ENCODE peak calls at places on chromosome 21, in five cellular contexts. N, J, R, V and G are unnamed samples.

GRCh38 chr21:34545079-34545884 is 33.3 kb upstream of the KCNE1 start:
- DNase-seq in N (peak; percentile 55), J (peak; percentile 62), R (peak; percentile 10), V (peak; percentile 87), G (peak; percentile 81)

GRCh38 chr21:38295997-38296764 is 39.4 kb downstream of the KCNJ15 start:
- DNase-seq in N (no peak), J (no peak), R (no peak), V (peak; percentile 18), G (no peak)

GRCh38 chr21:31218830-31219608 is 125.0 kb downstream of the TIAM1 start:
- DNase-seq in N (peak; percentile 41), J (no peak), R (no peak), V (no peak), G (peak; percentile 54)

GRCh38 chr21:44927587-44928461 is 7.1 kb upstream of the ITGB2 start:
- DNase-seq in N (no peak), J (no peak), R (no peak), V (peak; percentile 73), G (peak; percentile 82)

GRCh38 chr21:36524477-36524876 is 44.6 kb upstream of the CLDN14 start:
- DNase-seq in N (no peak), J (no peak), R (no peak), V (no peak), G (no peak)

GRCh38 chr21:21712761-21713558 is 714.8 kb downstream of the NCAM2 start:
- DNase-seq in N (no peak), J (peak; percentile 38), R (no peak), V (peak; percentile 67), G (peak; percentile 74)

GRCh38 chr21:38359090-38359489 is 102.3 kb downstream of the KCNJ15 start:
- DNase-seq in N (no peak), J (no peak), R (no peak), V (no peak), G (no peak)

GRCh38 chr21:42627527-42628289 is 25.7 kb upstream of the PDE9A start:
- DNase-seq in N (no peak), J (no peak), R (no peak), V (no peak), G (no peak)

GRCh38 chr21:38712076-38712475 is 93.7 kb upstream of the ETS2 start:
- DNase-seq in N (peak; percentile 65), J (peak; percentile 22), R (no peak), V (peak; percentile 28), G (peak; percentile 34)

GRCh38 chr21:14383596-14384210 is 757 bp upstream of the HSPA13 start:
- DNase-seq in N (no peak), J (peak; percentile 7), R (no peak), V (no peak), G (no peak)

GRCh38 chr21:36203603-36203889 is 46.9 kb downstream of the DOP1B start:
- DNase-seq in N (peak; percentile 38), J (peak; percentile 57), R (no peak), V (peak; percentile 92), G (peak; percentile 88)

GRCh38 chr21:32587112-32587511 is 1.8 kb upstream of the TCP10L start:
- DNase-seq in N (no peak), J (no peak), R (no peak), V (no peak), G (no peak)

GRCh38 chr21:31233711-31234110 is 110.3 kb downstream of the TIAM1 start:
- DNase-seq in N (no peak), J (no peak), R (peak; percentile 75), V (no peak), G (no peak)